ENCODE peak calls at places on chromosomes 16 and 17, in four cellular contexts. C is suprapubic skin, H is HCEC 1CT, M is progenitor cell of endocrine pancreas. X is an unnamed sample.

GRCh38 chr17:16652847-16653366 is 743 bp downstream of the ZNF624 start:
- DNase-seq in C (no peak), H (peak; percentile 1), M (no peak), X (peak; percentile 17)

GRCh38 chr17:511833-512251 is 159.2 kb upstream of the RPH3AL start:
- DNase-seq in C (no peak), H (peak; percentile 29), M (no peak), X (no peak)

GRCh38 chr17:17153709-17154108 is 52.4 kb downstream of the PLD6 start:
- DNase-seq in C (no peak), H (no peak), M (no peak), X (no peak)

GRCh38 chr17:42821176-42821575 is 2.9 kb downstream of the BECN1 start:
- DNase-seq in C (no peak), H (no peak), M (no peak), X (no peak)

GRCh38 chr17:77526728-77527355 is 386.1 kb downstream of the SEC14L1 start:
- DNase-seq in C (peak; percentile 59), H (no peak), M (no peak), X (no peak)

GRCh38 chr17:78432226-78432894 is 53.9 kb downstream of the PGS1 start:
- DNase-seq in C (no peak), H (no peak), M (no peak), X (no peak)

GRCh38 chr16:11020792-11021440 is 76.6 kb downstream of the CLEC16A start:
- DNase-seq in C (no peak), H (no peak), M (no peak), X (no peak)

GRCh38 chr16:85911531-85911930 is 12.6 kb downstream of the IRF8 start:
- DNase-seq in C (no peak), H (no peak), M (no peak), X (no peak)

GRCh38 chr16:83470406-83470805 is 337.4 kb upstream of the HSBP1 start:
- DNase-seq in C (no peak), H (peak; percentile 54), M (no peak), X (no peak)